ENCODE peak calls at places on chromosomes 12 and 14, in seven cellular contexts. T is T-helper 2 cell, E is NCI-H1105, N is endodermal cell, U is NCI-H1092, I is NCI-H2107, D is epithelial cell of esophagus. B is an unnamed sample.
A peak's percentile ranks its signal among the peaks of the same experiment; 100 is the strongest.

GRCh38 chr12:91687052-91688017 is 458.3 kb downstream of the BTG1 start:
- DNase-seq in T (peak; percentile 56), E (no peak), N (no peak), U (no peak), I (no peak), D (peak; percentile 24), B (no peak)

GRCh38 chr14:89303452-89304435 is 113.3 kb downstream of the FOXN3 start:
- DNase-seq in T (no peak), E (peak; percentile 65), N (peak; percentile 64), U (peak; percentile 82), I (peak; percentile 81), D (peak; percentile 50), B (peak; percentile 72)

GRCh38 chr14:100910888-100911664 is 7.6 kb upstream of the RTL1 start:
- DNase-seq in T (no peak), E (no peak), N (no peak), U (no peak), I (no peak), D (peak; percentile 47), B (no peak)

GRCh38 chr14:72610096-72610830 is 283.6 kb downstream of the DPF3 start:
- DNase-seq in T (no peak), E (no peak), N (peak; percentile 20), U (no peak), I (no peak), D (no peak), B (no peak)

GRCh38 chr12:59600174-59600573 is 4.3 kb downstream of the SLC16A7 start:
- DNase-seq in T (no peak), E (no peak), N (no peak), U (no peak), I (no peak), D (peak; percentile 16), B (peak; percentile 4)

GRCh38 chr14:70622111-70622712 is 19.5 kb upstream of the TTC9 start:
- DNase-seq in T (peak; percentile 16), E (peak; percentile 66), N (peak; percentile 91), U (peak; percentile 10), I (no peak), D (peak; percentile 71), B (peak; percentile 43)

GRCh38 chr14:23377873-23378563 is 1.2 kb downstream of the CMTM5 start:
- DNase-seq in T (no peak), E (no peak), N (no peak), U (no peak), I (no peak), D (no peak), B (no peak)

GRCh38 chr12:95335948-95336347 is 118.3 kb downstream of the VEZT start:
- DNase-seq in T (no peak), E (no peak), N (no peak), U (no peak), I (no peak), D (no peak), B (no peak)

GRCh38 chr12:120504587-120504986 is 8.7 kb downstream of the DYNLL1 start:
- DNase-seq in T (no peak), E (no peak), N (no peak), U (no peak), I (no peak), D (no peak), B (no peak)

GRCh38 chr14:93970967-93971634 is 5.3 kb downstream of the ASB2 start:
- DNase-seq in T (peak; percentile 32), E (no peak), N (no peak), U (no peak), I (peak; percentile 54), D (no peak), B (no peak)

GRCh38 chr14:71244341-71244740 is 337.1 kb downstream of the PCNX1 start:
- DNase-seq in T (no peak), E (no peak), N (no peak), U (no peak), I (no peak), D (no peak), B (no peak)

GRCh38 chr12:118374909-118375308 is 1.4 kb upstream of the SUDS3 start:
- DNase-seq in T (no peak), E (no peak), N (no peak), U (no peak), I (no peak), D (no peak), B (peak; percentile 31)

GRCh38 chr12:29681996-29682534 is 101.7 kb downstream of the TMTC1 start:
- DNase-seq in T (no peak), E (no peak), N (no peak), U (no peak), I (no peak), D (peak; percentile 20), B (no peak)

GRCh38 chr12:112107728-112108447 is 695 bp downstream of the NAA25 start:
- DNase-seq in T (no peak), E (no peak), N (peak; percentile 77), U (no peak), I (no peak), D (no peak), B (no peak)

GRCh38 chr12:117897379-117898161 is 71.2 kb downstream of the KSR2 start:
- DNase-seq in T (no peak), E (no peak), N (no peak), U (no peak), I (no peak), D (no peak), B (no peak)

GRCh38 chr14:97104029-97104428 is 306.8 kb downstream of the VRK1 start:
- DNase-seq in T (no peak), E (no peak), N (no peak), U (no peak), I (no peak), D (no peak), B (no peak)

GRCh38 chr12:118053071-118053985 is 7.7 kb downstream of the WSB2 start:
- DNase-seq in T (peak; percentile 48), E (no peak), N (no peak), U (no peak), I (no peak), D (no peak), B (no peak)

GRCh38 chr12:123076604-123077297 is 74.1 kb downstream of the PITPNM2 start:
- DNase-seq in T (peak; percentile 42), E (no peak), N (no peak), U (no peak), I (no peak), D (peak; percentile 44), B (no peak)

GRCh38 chr14:101497910-101498860 is 63.1 kb upstream of the DIO3 start:
- DNase-seq in T (no peak), E (no peak), N (peak; percentile 29), U (no peak), I (no peak), D (no peak), B (no peak)

GRCh38 chr12:15910468-15910863 is 666 bp upstream of the DERA start:
- DNase-seq in T (no peak), E (no peak), N (no peak), U (no peak), I (no peak), D (no peak), B (no peak)

GRCh38 chr12:27177716-27178115 is 66.4 kb upstream of the STK38L start:
- DNase-seq in T (no peak), E (no peak), N (no peak), U (no peak), I (no peak), D (peak; percentile 90), B (no peak)

GRCh38 chr12:76024942-76025600 is 6.5 kb downstream of the PHLDA1 start:
- DNase-seq in T (no peak), E (no peak), N (no peak), U (no peak), I (no peak), D (peak; percentile 77), B (no peak)

GRCh38 chr14:64117671-64118402 is 176.3 kb downstream of the ESR2 start:
- DNase-seq in T (no peak), E (no peak), N (no peak), U (no peak), I (no peak), D (peak; percentile 98), B (peak; percentile 50)

GRCh38 chr12:47032644-47033043 is 46.8 kb upstream of the PCED1B start:
- DNase-seq in T (peak; percentile 38), E (peak; percentile 25), N (no peak), U (peak; percentile 56), I (no peak), D (peak; percentile 71), B (no peak)

GRCh38 chr12:53504004-53504920 is 3.0 kb downstream of the NPFF start:
- DNase-seq in T (no peak), E (no peak), N (no peak), U (no peak), I (no peak), D (no peak), B (no peak)

GRCh38 chr12:31570880-31571279 is 20.1 kb downstream of the DENND5B start:
- DNase-seq in T (no peak), E (no peak), N (peak; percentile 86), U (no peak), I (no peak), D (no peak), B (no peak)

GRCh38 chr14:68935761-68936209 is 43.3 kb downstream of the ACTN1 start:
- DNase-seq in T (no peak), E (no peak), N (no peak), U (no peak), I (no peak), D (no peak), B (no peak)

GRCh38 chr14:106883218-106883692 is 1356.9 kb downstream of the TMEM121 start:
- DNase-seq in T (no peak), E (no peak), N (peak; percentile 48), U (no peak), I (no peak), D (no peak), B (no peak)

GRCh38 chr12:4421590-4422031 is 24.0 kb downstream of the FGF6 start:
- DNase-seq in T (peak; percentile 2), E (peak; percentile 51), N (peak; percentile 74), U (peak; percentile 19), I (peak; percentile 30), D (peak; percentile 59), B (peak; percentile 73)

GRCh38 chr12:44101470-44101869 is 265.6 kb downstream of the TMEM117 start:
- DNase-seq in T (no peak), E (no peak), N (no peak), U (no peak), I (no peak), D (no peak), B (no peak)

GRCh38 chr14:32006267-32007110 is 70.6 kb upstream of the ARHGAP5 start:
- DNase-seq in T (no peak), E (no peak), N (peak; percentile 63), U (no peak), I (no peak), D (peak; percentile 47), B (no peak)

GRCh38 chr14:23938823-23939222 is 14.7 kb upstream of the DHRS4 start:
- DNase-seq in T (no peak), E (no peak), N (no peak), U (no peak), I (no peak), D (no peak), B (no peak)

GRCh38 chr12:78406213-78406612 is 458.4 kb upstream of the SYT1 start:
- DNase-seq in T (no peak), E (no peak), N (no peak), U (no peak), I (no peak), D (no peak), B (no peak)

GRCh38 chr14:99715266-99716000 is 31.3 kb downstream of the CYP46A1 start:
- DNase-seq in T (no peak), E (no peak), N (no peak), U (no peak), I (no peak), D (no peak), B (no peak)

GRCh38 chr14:95943699-95944098 is 67.1 kb downstream of the TUNAR start:
- DNase-seq in T (no peak), E (peak; percentile 67), N (no peak), U (peak; percentile 8), I (no peak), D (no peak), B (no peak)

B was measured in AG08396.